ENCODE peak calls at places on chromosomes 3 and 15, in four cellular contexts. Y is psoas muscle, Z is fibroblast of mammary gland, O is AG10803. U is an unnamed sample.

GRCh38 chr3:42036483-42036823 is 54.7 kb upstream of the TRAK1 start:
- DNase-seq in Y (no peak), O (peak), Z (peak), U (peak)

GRCh38 chr15:32117122-32117521 is 86.8 kb downstream of the CHRNA7 start:
- DNase-seq in O (no peak), Z (no peak), Y (no peak), U (no peak)

GRCh38 chr3:101900736-101901135 is 51.4 kb downstream of the NFKBIZ start:
- DNase-seq in O (no peak), Y (no peak), Z (no peak), U (peak)

GRCh38 chr3:14788644-14789043 is 30.1 kb upstream of the FGD5 start:
- DNase-seq in Y (no peak), Z (no peak), O (no peak), U (no peak)

GRCh38 chr3:32288819-32289218 is 50.3 kb downstream of the CMTM8 start:
- DNase-seq in Z (no peak), O (no peak), Y (no peak), U (no peak)

GRCh38 chr15:77066961-77067690 is 3.8 kb downstream of the TSPAN3 start:
- DNase-seq in Y (no peak), O (no peak), Z (no peak), U (peak)

GRCh38 chr15:83709246-83709645 is 55.3 kb downstream of the ADAMTSL3 start:
- DNase-seq in Z (peak), Y (no peak), O (peak), U (no peak)

GRCh38 chr3:101329016-101329673 is 8.8 kb upstream of the IMPG2 start:
- DNase-seq in Y (no peak), O (no peak), Z (no peak), U (no peak)

GRCh38 chr3:2029559-2029958 is 69.1 kb upstream of the CNTN4 start:
- DNase-seq in O (no peak), Z (no peak), Y (no peak), U (no peak)

GRCh38 chr3:57464801-57465200 is 79.3 kb downstream of the DNAH12 start:
- DNase-seq in Z (peak), O (no peak), Y (no peak), U (no peak)

GRCh38 chr3:120823156-120823555 is 80.6 kb downstream of the GTF2E1 start:
- DNase-seq in Z (peak), Y (no peak), O (no peak), U (peak)

GRCh38 chr3:38646630-38647029 is 2.9 kb downstream of the SCN5A start:
- DNase-seq in Y (no peak), Z (peak), O (peak), U (no peak)

DNA sequence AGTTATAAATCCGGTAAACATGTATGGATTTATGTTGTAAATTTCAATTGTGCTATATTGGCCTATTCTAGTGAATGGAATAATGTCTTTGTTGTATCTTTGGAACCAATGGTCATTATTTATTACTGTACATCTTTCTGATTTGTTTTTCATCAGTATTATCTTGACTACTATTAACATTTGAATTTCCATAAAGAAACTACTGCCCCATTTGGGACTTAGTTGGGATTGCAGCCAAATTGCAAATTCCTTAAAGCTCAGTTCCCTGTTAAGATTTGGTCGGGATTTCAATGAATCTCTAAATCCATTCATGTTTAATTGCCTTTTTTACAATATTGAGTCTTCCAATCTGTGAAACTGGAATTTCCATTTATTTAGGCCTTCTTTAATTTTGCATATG is 822.4 kb upstream of the CADM2 start:
- DNase-seq in Z (no peak), Y (no peak), O (no peak), U (no peak)
- TF ChIP-seq CTCF in Z (no peak), Y (no peak), O (no peak), U (no peak)

DNA sequence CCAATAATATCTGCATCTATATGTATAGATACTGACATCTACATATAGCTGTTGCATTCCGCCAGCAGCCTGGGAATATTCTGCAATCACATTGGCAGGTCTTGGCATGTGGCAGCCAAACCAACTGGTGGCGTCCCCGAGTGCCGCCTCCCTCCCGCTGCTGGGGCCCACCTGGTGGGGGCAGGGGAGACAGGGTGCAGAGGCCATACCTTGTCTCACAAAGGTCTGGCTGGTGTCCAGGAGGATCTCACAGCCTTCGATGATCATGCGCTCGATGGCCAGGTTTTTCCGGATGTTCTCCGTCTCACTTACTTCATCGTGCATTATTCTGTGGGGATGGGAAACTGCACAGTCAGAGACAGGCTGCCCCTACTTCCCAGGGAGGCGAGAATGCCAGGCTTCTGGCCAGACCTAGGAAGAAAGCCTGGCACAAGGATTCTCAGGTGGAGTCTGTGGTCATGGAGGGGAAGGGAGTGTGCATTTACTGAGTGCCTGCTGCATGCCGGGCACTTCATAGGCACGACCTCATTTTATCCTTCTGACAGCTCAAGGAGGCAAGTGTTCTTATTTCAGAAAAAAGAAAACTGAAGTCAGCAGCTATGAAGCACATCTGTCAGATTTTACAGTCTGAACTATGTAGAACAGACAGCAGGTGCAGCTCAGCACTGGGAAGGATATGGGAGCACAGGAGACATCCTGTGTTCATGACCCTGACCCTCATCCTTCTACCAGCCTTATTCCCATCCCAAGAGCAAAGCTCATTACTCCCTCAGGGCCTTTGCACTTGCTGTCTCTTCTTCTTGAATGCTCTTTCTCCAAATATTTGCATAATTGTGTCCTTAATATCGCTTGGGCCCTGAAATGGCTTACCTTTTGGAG is 62.8 kb downstream of the RASGRF1 start:
- DNase-seq in Z (no peak), Y (no peak), O (no peak), U (no peak)
- TF ChIP-seq CTCF in Z (no peak), Y (no peak), O (no peak), U (no peak)

GRCh38 chr3:117761992-117762944 is 1052.7 kb downstream of the TUSC7 start:
- DNase-seq in Z (no peak), Y (no peak), O (no peak), U (no peak)
- TF ChIP-seq CTCF in Z (no peak), Y (no peak), O (no peak), U (no peak)

GRCh38 chr3:79521221-79521848 is 246.5 kb downstream of the ROBO1 start:
- DNase-seq in Y (no peak), O (peak), Z (peak), U (peak)
- TF ChIP-seq CTCF in Y (peak), O (peak), Z (peak), U (peak)

DNA sequence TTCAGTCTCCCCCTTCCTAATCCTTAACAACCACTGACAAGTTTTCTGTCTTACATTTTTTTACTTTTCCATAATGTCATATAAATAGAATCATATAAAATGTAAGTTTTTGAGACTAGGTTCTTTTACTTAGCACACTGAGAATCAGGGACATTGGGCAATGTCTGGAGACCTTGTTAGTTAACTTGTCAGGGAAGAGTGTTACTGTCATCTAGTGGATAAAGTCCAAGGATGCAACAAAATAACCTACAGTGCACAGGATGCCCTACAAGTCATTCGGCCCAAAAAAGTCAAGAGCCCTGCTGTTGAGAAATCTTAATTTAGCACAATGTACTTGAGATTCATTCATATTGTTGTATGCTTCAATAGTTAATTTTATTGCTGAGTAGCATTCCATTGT is 95.6 kb upstream of the MCTP2 start:
- DNase-seq in Y (no peak), O (peak), Z (peak), U (no peak)
- TF ChIP-seq CTCF in Y (no peak), O (peak), Z (peak), U (peak)

DNA sequence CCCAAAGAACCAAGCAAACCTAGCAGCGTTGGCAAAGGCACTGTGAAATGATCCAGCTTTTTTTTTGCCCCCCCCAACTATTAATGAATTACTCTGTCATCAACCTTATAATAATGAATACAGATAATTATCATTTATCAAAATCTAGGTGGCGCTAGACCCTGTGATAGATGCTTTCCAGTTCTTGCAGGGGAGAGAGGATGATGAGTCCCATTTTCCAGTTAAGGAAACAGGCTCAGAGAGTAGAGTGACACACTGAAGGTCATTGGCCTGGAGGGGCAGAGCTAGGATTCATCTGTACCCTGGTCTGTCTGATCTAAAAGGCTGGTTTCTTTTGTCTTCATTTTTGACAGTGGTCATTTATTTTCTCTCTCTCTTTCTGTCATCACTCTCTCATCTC is 5.0 kb downstream of the ACOX2 start:
- DNase-seq in Y (no peak), Z (peak), O (no peak), U (peak)
- TF ChIP-seq CTCF in Y (no peak), Z (peak), O (peak), U (peak)

GRCh38 chr15:66744610-66745279 is 42.7 kb downstream of the SMAD6 start:
- DNase-seq in O (no peak), Z (no peak), Y (no peak), U (no peak)
- TF ChIP-seq CTCF in O (peak), Z (no peak), Y (no peak), U (no peak)

U was measured in HFFc6.